ENCODE peak calls at places on chromosomes 16 and 17, in eight cellular contexts. B, L, Z, T, C, V, Y and Q are unnamed samples.

GRCh38 chr16:82603784-82604411 is 22.9 kb upstream of the CDH13 start:
- DNase-seq in B (peak), L (peak), Z (peak), T (peak), C (no peak), V (peak), Y (no peak), Q (peak)

GRCh38 chr16:17273142-17273561 is 197.6 kb downstream of the XYLT1 start:
- DNase-seq in B (peak), L (no peak), Z (no peak), T (peak), C (peak), V (no peak), Y (no peak), Q (no peak)

GRCh38 chr17:46002311-46002972 is 3.4 kb downstream of the STH start:
- DNase-seq in B (peak), L (peak), Z (peak), T (peak), C (peak), V (peak), Y (peak), Q (peak)

GRCh38 chr16:67926181-67926742 is 5.4 kb downstream of the CTRL start:
- DNase-seq in B (no peak), L (no peak), Z (peak), T (peak), C (no peak), V (no peak), Y (no peak), Q (no peak)

GRCh38 chr17:32191306-32191705 is 49.0 kb downstream of the RHOT1 start:
- DNase-seq in B (no peak), L (no peak), Z (no peak), T (no peak), C (no peak), V (no peak), Y (no peak), Q (no peak)

GRCh38 chr16:87305505-87306391 is 11.4 kb downstream of the C16orf95 start:
- DNase-seq in B (no peak), L (no peak), Z (no peak), T (peak), C (peak), V (no peak), Y (no peak), Q (no peak)

GRCh38 chr16:24125199-24125598 is 130.9 kb upstream of the CACNG3 start:
- DNase-seq in B (no peak), L (no peak), Z (no peak), T (no peak), C (no peak), V (no peak), Y (no peak), Q (no peak)

GRCh38 chr16:82523786-82524185 is 103.0 kb upstream of the CDH13 start:
- DNase-seq in B (no peak), L (no peak), Z (no peak), T (no peak), C (no peak), V (no peak), Y (no peak), Q (no peak)

GRCh38 chr16:23254338-23254737 is 47.8 kb upstream of the SCNN1B start:
- DNase-seq in B (no peak), L (no peak), Z (no peak), T (no peak), C (no peak), V (no peak), Y (no peak), Q (no peak)

GRCh38 chr17:5788266-5788900 is 204.1 kb upstream of the NLRP1 start:
- DNase-seq in B (no peak), L (no peak), Z (no peak), T (no peak), C (no peak), V (no peak), Y (no peak), Q (no peak)

GRCh38 chr17:59840329-59840907 is 52.3 kb downstream of the TUBD1 start:
- DNase-seq in B (peak), L (no peak), Z (peak), T (no peak), C (no peak), V (peak), Y (no peak), Q (no peak)

GRCh38 chr17:79933863-79934652 is 94.8 kb upstream of the CBX4 start:
- DNase-seq in B (peak), L (no peak), Z (no peak), T (peak), C (no peak), V (no peak), Y (no peak), Q (peak)

GRCh38 chr17:81831563-81831956 is 1.5 kb downstream of the MCRIP1 start:
- DNase-seq in B (no peak), L (no peak), Z (no peak), T (no peak), C (no peak), V (no peak), Y (no peak), Q (no peak)

GRCh38 chr17:50452627-50453300 is 15.9 kb downstream of the CHAD start:
- DNase-seq in B (no peak), L (no peak), Z (no peak), T (peak), C (no peak), V (no peak), Y (no peak), Q (no peak)

GRCh38 chr16:74601131-74601871 is 5.6 kb downstream of the GLG1 start:
- DNase-seq in B (no peak), L (no peak), Z (no peak), T (peak), C (no peak), V (no peak), Y (peak), Q (peak)

GRCh38 chr17:37532751-37533150 is 43.1 kb downstream of the DUSP14 start:
- DNase-seq in B (no peak), L (no peak), Z (no peak), T (no peak), C (no peak), V (no peak), Y (no peak), Q (no peak)

GRCh38 chr17:57125866-57126265 is 40.8 kb downstream of the AKAP1 start:
- DNase-seq in B (no peak), L (no peak), Z (no peak), T (no peak), C (no peak), V (no peak), Y (no peak), Q (no peak)

GRCh38 chr17:2388705-2389099 is 12.2 kb downstream of the MNT start:
- DNase-seq in B (peak), L (no peak), Z (no peak), T (no peak), C (no peak), V (no peak), Y (no peak), Q (no peak)

GRCh38 chr17:2392252-2393183 is 8.3 kb downstream of the MNT start:
- DNase-seq in B (peak), L (peak), Z (peak), T (peak), C (peak), V (peak), Y (peak), Q (peak)

GRCh38 chr17:2388020-2388704 is 12.7 kb downstream of the MNT start:
- DNase-seq in B (peak), L (no peak), Z (no peak), T (no peak), C (no peak), V (no peak), Y (no peak), Q (no peak)

GRCh38 chr17:2391597-2392251 is 9.1 kb downstream of the MNT start:
- DNase-seq in B (no peak), L (no peak), Z (no peak), T (no peak), C (no peak), V (no peak), Y (no peak), Q (no peak)

DNA sequence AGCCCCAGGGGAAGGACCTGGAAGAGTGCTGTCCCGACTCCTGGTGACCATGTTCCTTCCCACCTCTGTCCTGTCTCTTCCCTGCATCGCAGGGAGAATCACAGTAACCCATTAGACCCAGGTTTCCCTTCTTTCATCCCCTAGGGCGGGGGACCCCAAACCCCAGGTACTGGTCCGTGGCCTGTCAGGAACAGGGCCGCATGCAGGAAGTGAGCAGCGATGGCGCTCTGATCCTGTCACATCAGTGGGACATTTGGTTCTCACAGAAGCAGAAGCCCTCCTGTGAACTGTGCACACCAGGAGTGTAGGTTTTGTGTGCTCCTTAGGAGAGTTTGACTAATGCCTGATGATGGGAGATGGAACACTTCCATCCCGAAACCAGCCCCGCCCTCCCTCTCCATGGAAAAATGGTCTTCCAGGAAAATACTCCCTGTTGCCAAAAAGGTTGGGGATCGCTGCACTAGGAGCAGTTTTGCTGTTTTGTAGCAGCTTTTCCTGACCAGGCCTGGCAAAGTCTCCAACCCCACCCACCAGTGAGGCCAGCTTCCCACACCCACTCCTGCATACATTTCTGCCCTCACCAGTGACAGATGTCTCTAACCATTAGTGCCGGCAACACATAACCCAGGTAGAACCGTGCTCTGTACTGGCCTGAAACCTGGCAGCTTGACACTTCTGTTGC is 10.5 kb downstream of the MNT start:
- DNase-seq in B (no peak), L (peak), Z (no peak), T (no peak), C (no peak), V (no peak), Y (no peak), Q (no peak)
- H3K4me3 ChIP-seq in B (no peak), L (no peak), Z (no peak), T (no peak), C (no peak), V (no peak), Y (no peak), Q (no peak)

DNA sequence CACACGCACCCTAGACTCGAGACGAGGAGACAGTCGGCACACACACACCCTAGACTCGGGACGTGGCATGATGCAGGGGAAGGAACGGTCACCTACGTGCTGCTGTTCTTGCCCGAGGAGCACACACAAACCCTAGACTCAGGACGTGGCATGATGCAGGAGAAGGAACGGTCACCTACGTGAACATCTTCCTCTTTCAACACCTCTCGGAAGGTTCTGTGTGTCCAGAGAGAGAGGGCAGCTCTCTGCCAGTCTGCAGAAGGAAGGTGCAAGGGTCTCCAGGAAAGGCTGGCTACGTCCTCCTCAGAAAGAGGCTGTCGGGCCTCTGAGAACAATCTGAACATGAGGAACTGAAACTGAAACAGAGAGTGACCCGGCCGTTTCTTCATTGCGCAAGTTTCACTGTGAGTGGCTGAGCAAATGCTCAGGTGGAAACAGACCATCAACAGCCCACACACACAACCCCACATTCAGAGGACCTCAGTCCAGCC is 43.4 kb downstream of the ZNF276 start:
- DNase-seq in B (no peak), L (peak), Z (no peak), T (peak), C (no peak), V (no peak), Y (peak), Q (no peak)
- H3K4me3 ChIP-seq in B (no peak), L (peak), Z (no peak), T (peak), C (no peak), V (no peak), Y (no peak), Q (no peak)

DNA sequence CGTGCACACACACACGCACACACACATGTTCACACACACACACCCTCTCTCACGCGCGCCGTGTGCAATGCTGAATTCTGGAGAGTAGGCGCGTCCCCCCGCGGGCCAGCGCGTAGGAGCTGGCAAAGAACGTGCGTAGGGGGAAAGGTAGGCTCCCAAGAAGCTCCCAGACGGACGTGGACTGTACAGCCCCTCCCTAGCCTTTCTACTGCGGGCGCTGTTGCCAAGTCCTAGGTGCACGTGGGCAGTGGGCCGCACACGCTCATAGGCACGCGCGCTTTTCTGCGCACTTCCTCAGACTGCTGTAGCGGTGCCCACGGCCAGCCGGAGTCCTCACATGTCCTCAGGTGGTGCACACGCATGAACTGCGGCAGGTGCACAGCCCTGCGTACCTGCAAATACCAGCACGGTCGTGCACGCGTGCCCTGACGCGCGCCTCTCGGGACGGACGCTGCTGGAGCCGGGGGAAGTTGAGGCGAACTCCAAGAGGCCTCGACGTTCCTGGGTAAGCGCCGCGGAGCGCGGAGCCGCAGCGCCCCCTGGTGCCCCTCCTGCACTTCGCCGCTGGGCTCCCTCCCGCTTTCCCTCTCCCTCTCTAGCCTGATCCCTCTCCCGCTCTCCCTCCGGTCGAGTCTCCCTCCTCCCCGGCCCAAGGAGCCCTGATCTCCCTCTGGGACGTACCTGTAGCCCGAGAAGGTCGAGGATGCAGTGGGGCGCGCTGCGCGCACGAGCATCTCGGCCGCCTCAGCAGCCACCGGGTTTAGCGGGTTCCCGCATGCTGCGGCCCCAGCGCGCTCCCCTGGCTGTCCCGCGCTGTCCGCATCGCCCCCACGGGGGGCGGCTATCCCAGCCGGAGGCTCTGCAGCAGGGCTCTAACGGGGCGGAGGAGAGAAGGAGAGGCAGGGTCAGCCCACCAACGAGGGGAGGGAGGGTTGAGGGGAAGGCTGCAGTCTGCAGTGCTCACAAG is 749 bp downstream of the GRIN2A start:
- DNase-seq in B (peak), L (peak), Z (peak), T (peak), C (no peak), V (peak), Y (no peak), Q (peak)
- H3K4me3 ChIP-seq in B (peak), L (peak), Z (no peak), T (no peak), C (no peak), V (peak), Y (no peak), Q (no peak)

GRCh38 chr16:88389191-88389590 is 6.4 kb downstream of the ZNF469 start:
- DNase-seq in B (no peak), L (no peak), Z (no peak), T (no peak), C (no peak), V (no peak), Y (no peak), Q (no peak)
- H3K4me3 ChIP-seq in B (no peak), L (no peak), Z (no peak), T (no peak), C (no peak), V (no peak), Y (no peak), Q (no peak)

GRCh38 chr17:55318081-55318480 is 53.3 kb downstream of the HLF start:
- DNase-seq in B (no peak), L (no peak), Z (no peak), T (no peak), C (no peak), V (no peak), Y (no peak), Q (no peak)

GRCh38 chr17:55318715-55319487 is 54.1 kb downstream of the HLF start:
- DNase-seq in B (no peak), L (no peak), Z (no peak), T (no peak), C (no peak), V (no peak), Y (no peak), Q (no peak)

GRCh38 chr17:55320594-55321506 is 56.1 kb downstream of the HLF start:
- DNase-seq in B (no peak), L (no peak), Z (no peak), T (no peak), C (no peak), V (no peak), Y (no peak), Q (no peak)

GRCh38 chr17:55321507-55322064 is 56.8 kb downstream of the HLF start:
- DNase-seq in B (no peak), L (no peak), Z (no peak), T (no peak), C (no peak), V (no peak), Y (no peak), Q (no peak)

GRCh38 chr17:55319933-55320593 is 55.3 kb downstream of the HLF start:
- DNase-seq in B (no peak), L (no peak), Z (no peak), T (no peak), C (no peak), V (no peak), Y (no peak), Q (no peak)
- H3K4me3 ChIP-seq in B (no peak), L (no peak), Z (no peak), T (no peak), C (no peak), V (no peak), Y (no peak), Q (no peak)

GRCh38 chr17:7011942-7012254 is 526 bp upstream of the RNASEK start:
- DNase-seq in B (no peak), L (no peak), Z (no peak), T (no peak), C (no peak), V (no peak), Y (no peak), Q (no peak)

GRCh38 chr17:7014261-7014994 is 2.0 kb downstream of the RNASEK start:
- DNase-seq in B (peak), L (peak), Z (peak), T (peak), C (peak), V (peak), Y (peak), Q (peak)

GRCh38 chr17:7011415-7011814 is 1.0 kb upstream of the RNASEK start:
- DNase-seq in B (no peak), L (no peak), Z (no peak), T (no peak), C (no peak), V (no peak), Y (no peak), Q (no peak)

GRCh38 chr17:7007143-7007542 is 5.3 kb upstream of the RNASEK start:
- DNase-seq in B (no peak), L (no peak), Z (no peak), T (no peak), C (no peak), V (no peak), Y (no peak), Q (no peak)

DNA sequence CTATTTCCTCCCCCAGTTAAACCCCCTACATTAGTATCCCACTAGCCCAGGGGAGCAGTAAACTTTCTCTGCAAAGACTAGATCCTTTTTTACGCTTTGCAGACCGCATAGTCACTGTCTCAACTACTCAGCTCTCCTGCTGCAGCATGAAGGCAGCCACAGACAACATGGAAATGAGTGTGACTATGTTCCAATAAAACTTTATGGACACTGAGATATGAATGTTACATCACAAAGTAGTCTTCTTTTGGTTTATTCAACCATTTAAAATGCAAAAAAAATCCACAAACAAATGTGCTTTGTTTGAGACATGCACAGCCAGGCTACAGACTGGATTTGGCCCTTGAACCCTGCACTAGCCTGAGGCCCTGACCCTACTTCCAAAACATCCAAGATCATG is 1.9 kb upstream of the RNASEK start:
- DNase-seq in B (no peak), L (no peak), Z (no peak), T (peak), C (no peak), V (no peak), Y (no peak), Q (no peak)
- H3K4me3 ChIP-seq in B (no peak), L (peak), Z (no peak), T (peak), C (peak), V (no peak), Y (no peak), Q (no peak)

DNA sequence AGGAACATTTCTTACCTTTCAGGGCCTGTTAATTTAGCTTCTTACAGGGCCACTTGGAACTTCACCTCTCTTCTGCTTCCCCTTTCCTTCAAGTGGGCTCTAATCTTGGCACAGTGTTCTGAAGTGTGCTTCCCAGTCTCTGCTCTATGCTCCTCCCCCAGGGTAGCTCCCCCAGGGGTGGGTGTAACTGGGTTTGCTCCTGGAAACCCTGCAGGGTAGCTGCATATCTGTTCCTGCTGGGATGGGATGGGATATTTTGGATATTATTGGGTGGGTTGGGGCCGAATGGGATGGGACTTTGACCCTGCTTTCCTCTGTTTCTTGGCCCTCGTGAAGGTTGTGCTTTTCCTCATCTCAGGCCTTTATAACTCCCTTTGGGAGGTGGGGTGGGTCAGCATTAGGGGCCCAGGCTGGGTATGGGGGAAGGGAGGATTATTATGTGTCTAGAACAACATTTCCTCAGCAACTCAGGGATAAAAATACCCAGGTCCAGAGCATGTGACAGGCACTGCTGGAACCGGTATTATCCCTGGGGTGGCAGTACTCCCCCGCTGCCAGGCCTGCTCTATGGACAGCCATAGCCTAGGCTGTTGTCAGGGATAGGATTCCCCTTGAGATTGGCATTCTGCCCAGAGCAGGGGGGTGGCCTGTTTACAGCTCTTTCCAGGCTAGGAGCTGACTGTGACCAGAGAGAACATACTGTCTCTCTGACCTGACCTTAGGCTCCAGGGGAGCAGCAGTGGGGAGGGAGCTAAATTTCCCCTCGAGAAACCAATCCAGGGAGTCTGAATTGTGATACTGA is 5.0 kb downstream of the NFE2L1 start:
- DNase-seq in B (no peak), L (peak), Z (peak), T (no peak), C (no peak), V (no peak), Y (no peak), Q (no peak)
- H3K4me3 ChIP-seq in B (peak), L (peak), Z (no peak), T (peak), C (peak), V (no peak), Y (no peak), Q (no peak)